ENCODE peak calls at places on chromosomes 13 and 19, in five cellular contexts. H is heart left ventricle, E is spleen, Y is body of pancreas, L is substantia nigra. T is an unnamed sample.

GRCh38 chr13:73998631-73999030 is 135.6 kb downstream of the KLF12 start:
- DNase-seq in H (no peak), E (no peak), Y (no peak), L (no peak), T (no peak)

GRCh38 chr13:21625366-21625765 is 21.4 kb upstream of the MICU2 start:
- DNase-seq in H (no peak), E (no peak), Y (no peak), L (no peak), T (no peak)

GRCh38 chr19:48636859-48637448 is at the start of gene DBP:
- DNase-seq in H (peak), E (peak), Y (peak), L (no peak), T (no peak)

GRCh38 chr19:44747739-44748425 is 626 bp upstream of the BCL3 start:
- DNase-seq in H (peak), E (peak), Y (peak), L (peak), T (peak)

GRCh38 chr13:77492982-77493381 is 42.5 kb upstream of the SCEL start:
- DNase-seq in H (no peak), E (no peak), Y (no peak), L (no peak), T (no peak)

GRCh38 chr13:33363328-33363727 is 77.8 kb upstream of the STARD13 start:
- DNase-seq in H (no peak), E (no peak), Y (no peak), L (no peak), T (no peak)

GRCh38 chr19:11197291-11198174 is at the start of gene KANK2:
- DNase-seq in H (peak), E (peak), Y (peak), L (peak), T (peak)

GRCh38 chr13:57716295-57716694 is 84.8 kb downstream of the PCDH17 start:
- DNase-seq in H (no peak), E (no peak), Y (no peak), L (no peak), T (no peak)

DNA sequence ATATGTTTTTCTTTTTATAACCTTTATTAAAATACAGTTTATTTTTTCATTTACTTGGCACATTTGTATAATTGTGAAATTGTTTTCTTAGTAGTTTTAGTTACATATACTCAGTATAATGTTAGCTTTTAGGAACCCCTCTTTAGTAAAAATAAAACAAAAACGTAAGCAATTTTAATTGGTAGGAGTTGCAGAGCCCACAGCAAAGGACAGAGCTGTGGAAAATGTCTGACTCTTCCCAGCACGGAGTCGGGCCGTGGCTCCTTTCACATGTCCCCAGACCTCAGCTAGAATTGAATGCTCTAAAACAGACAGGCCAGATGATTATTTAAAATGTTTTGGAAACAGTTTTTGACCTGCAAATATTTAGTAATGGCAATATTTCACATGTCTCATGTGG is 27.9 kb upstream of the CEACAM21 start:
- DNase-seq in H (no peak), E (no peak), Y (no peak), L (no peak), T (no peak)
- H3K27ac ChIP-seq in H (peak), E (peak), Y (no peak), L (no peak), T (no peak)

GRCh38 chr13:24196593-24197197 is 36.2 kb downstream of the SPATA13 start:
- DNase-seq in H (no peak), E (no peak), Y (no peak), L (no peak), T (no peak)
- H3K27ac ChIP-seq in H (no peak), E (no peak), Y (peak), L (no peak), T (no peak)

GRCh38 chr19:50514346-50515167 is 844 bp upstream of the ASPDH start:
- DNase-seq in H (peak), E (peak), Y (no peak), L (peak), T (no peak)
- H3K27ac ChIP-seq in H (no peak), E (no peak), Y (no peak), L (peak), T (no peak)

DNA sequence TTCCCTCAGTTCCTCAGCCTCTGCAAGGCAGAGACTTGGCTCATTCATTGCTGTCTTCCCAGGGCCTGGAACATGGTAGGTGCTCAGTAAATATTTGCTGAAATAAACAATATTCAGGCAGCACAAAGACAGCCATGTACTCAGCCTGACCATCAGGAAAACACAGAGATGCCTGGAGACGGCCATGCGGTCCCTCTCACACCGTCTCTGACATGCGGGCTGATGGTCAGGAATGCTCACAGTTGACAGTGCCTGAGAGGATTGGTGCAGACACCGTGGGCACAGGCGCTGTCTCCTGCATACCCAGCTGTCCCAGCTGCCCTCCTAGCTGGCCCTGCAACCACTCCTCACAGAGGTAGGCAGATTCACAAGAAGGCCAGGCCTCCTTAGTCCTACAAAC is 893 bp downstream of the PRAM1 start:
- DNase-seq in H (no peak), E (no peak), Y (no peak), L (no peak), T (no peak)
- H3K27ac ChIP-seq in H (peak), E (peak), Y (no peak), L (peak), T (no peak)

DNA sequence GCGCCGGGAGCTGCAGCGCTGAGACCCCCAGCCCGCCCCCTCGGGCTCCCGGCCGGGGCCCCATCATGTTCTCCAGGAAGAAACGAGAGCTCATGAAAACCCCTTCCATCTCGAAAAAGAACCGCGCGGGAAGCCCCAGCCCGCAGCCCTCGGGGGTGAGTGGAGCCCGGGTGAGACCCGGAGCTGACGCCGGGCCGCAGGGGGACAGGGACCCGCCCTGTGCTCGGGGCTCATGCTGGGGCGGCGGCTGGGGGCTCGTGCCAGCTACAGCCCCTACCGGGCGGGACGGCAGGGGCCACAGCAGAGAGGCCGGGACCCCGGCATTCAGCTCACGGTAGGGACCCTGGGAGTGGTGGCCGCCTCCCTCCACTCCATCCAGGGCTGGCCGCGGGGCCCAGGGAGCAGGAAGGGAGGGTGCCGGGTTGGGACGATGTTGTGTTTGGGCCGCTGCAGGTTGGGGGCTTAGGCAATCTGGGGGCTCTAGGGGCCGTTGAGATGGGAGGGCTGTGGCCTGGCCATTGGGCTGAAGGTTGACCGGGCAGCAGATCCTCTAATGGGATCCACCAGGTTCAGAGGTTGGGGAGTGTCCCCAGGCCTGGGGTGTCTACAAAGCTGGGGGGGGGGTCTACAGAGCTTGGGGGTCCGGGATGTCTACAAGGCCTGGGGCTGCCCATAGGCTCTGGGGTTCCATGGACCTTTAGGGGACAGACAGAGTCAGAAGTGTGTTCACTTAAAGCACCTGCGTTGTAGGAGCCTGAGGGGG is 555 bp downstream of the ARHGAP45 start:
- DNase-seq in H (no peak), E (peak), Y (no peak), L (no peak), T (no peak)
- H3K27ac ChIP-seq in H (peak), E (peak), Y (no peak), L (peak), T (no peak)

DNA sequence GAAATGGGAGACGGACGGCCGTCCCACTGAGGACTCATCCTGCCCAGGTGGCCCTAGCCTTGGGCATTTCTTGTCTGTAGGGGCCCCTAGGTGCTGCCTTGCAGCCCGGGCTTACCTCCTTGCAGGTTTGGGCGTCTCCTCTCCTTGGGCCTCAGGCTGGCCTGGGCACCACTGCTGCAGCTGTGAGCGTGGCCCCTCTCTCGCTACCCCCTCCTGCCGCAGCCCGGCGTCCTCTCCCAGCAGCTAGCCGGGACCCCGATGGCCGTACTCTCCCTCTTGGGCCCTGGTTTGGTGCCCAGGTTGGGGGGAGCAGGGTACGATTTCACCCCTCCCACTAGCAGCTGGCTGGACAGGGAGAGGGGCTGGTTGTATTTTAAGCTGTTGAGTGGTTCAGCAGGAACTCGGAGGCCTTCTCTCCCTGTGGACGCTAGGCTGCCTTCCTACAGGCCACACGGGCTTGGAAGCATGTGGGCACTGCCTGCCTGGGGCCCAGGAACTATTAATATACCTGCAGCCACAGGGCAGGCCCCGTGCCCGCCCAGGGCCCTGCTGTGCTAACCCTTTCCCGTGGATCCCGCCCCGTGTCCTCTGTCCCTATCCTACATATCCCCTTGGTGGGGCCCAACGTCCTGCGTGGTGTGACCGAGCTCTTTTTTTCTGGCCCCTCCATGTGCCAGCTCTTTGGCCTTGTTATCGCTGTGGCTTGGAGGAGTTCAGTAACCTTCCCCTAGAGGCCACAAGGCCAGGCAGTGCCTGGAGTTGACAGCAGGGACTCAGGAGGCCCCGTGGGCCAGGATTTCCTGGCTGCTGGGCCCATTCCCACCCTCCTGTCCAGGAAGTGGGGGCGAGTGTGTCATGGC is 11.7 kb downstream of the NDUFB7 start:
- DNase-seq in H (peak), E (no peak), Y (no peak), L (no peak), T (no peak)
- H3K27ac ChIP-seq in H (peak), E (peak), Y (no peak), L (peak), T (no peak)

DNA sequence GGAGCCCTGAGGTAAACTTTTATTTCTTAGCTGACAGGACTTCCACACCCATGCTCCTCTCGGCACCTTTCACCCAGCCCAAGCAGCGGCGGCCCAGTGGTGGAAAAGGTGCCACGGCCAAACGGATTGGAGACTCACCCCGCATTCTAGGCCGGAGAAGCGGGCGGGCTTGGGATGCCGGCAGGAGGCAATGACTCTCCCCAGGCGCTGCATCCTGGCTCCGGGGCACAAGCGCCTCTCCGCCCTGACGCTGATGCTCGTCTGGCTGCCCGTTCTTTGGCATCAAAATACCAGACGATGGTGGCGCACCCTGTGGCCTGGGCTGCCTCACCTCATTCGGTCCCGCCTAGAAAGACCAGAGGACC is 6.7 kb upstream of the ZNF606 start:
- DNase-seq in H (peak), E (no peak), Y (no peak), L (no peak), T (no peak)
- H3K27ac ChIP-seq in H (no peak), E (peak), Y (no peak), L (peak), T (no peak)

DNA sequence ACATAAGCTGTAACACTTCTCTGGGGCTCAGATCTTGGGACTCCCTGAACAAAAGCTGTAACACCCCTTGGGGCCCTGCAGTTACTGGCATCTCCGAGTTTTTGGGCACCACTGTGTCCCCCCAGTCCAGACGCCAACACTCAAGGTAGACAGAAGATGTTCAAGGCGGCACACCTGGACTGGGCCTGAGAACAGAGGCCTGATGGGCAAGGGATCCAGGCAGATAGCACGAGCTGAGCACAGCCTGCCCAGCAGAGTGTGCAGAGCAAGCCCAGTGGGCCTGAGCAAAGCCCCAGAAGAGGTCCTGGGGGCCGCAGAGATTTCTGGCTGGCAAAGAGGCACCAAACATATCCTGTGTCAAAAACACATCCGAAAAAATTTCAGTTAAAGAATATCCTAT is 1163.3 kb upstream of the PRR20A start:
- DNase-seq in H (peak), E (no peak), Y (no peak), L (no peak), T (no peak)
- H3K27ac ChIP-seq in H (no peak), E (no peak), Y (no peak), L (no peak), T (no peak)

GRCh38 chr19:6723108-6723618 is 2.7 kb upstream of the C3 start:
- DNase-seq in H (peak), E (no peak), Y (peak), L (no peak), T (peak)

GRCh38 chr19:6721113-6721474 is 644 bp upstream of the C3 start:
- DNase-seq in H (no peak), E (no peak), Y (no peak), L (no peak), T (no peak)

GRCh38 chr19:6720369-6721112 is at the start of gene C3:
- DNase-seq in H (peak), E (no peak), Y (peak), L (no peak), T (peak)

GRCh38 chr19:6719992-6720368 is 470 bp downstream of the C3 start:
- DNase-seq in H (no peak), E (no peak), Y (no peak), L (no peak), T (peak)

DNA sequence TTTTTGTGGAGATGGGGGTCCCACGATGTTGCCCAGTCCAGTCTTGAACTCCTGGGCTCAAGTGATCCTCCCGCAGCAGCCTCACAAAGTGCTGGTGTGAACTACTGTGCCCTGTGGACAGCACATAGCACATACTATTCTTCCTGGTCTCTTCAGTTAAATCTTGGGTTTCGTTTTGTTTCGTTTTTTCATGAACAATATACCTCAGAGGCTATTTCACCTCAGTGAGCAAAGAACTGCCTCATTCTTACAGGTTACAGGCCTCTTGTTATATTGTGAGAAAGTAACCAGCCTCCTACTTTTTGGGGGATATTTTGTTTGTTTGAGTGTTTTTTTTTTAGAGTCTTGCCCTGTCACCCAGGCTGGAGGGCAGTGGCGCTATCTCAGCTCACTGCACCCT is 1.3 kb upstream of the C3 start:
- DNase-seq in H (no peak), E (no peak), Y (no peak), L (no peak), T (no peak)
- H3K27ac ChIP-seq in H (no peak), E (peak), Y (peak), L (no peak), T (no peak)

T was measured in ovary.